ENCODE peak calls at places on chromosomes 7 and 10, in five cellular contexts. O is prostate gland; I is SK-N-DZ; C is CD8-positive, alpha-beta T cell; Q is nucleus accumbens. K is an unnamed sample.

GRCh38 chr7:91651986-91652385 is 228.5 kb downstream of the MTERF1 start:
- DNase-seq in O (no peak), I (no peak), C (no peak), Q (no peak), K (no peak)

GRCh38 chr7:5711419-5711818 is 70.0 kb downstream of the RNF216 start:
- DNase-seq in O (no peak), I (no peak), C (no peak), Q (no peak), K (no peak)

GRCh38 chr7:29562307-29562706 is 1.3 kb upstream of the PRR15 start:
- DNase-seq in O (no peak), I (no peak), C (no peak), Q (no peak), K (no peak)

GRCh38 chr7:106218546-106218945 is 66.2 kb downstream of the NAMPT start:
- DNase-seq in O (no peak), I (no peak), C (no peak), Q (no peak), K (no peak)

GRCh38 chr7:114931656-114932011 is 9.7 kb downstream of the MDFIC start:
- DNase-seq in O (no peak), I (no peak), C (peak), Q (no peak), K (no peak)

GRCh38 chr7:84412161-84412969 is 217.8 kb upstream of the SEMA3A start:
- DNase-seq in O (no peak), I (no peak), C (no peak), Q (no peak), K (peak)

GRCh38 chr10:128657508-128657907 is 531.3 kb upstream of the MKI67 start:
- DNase-seq in O (no peak), I (no peak), C (no peak), Q (no peak), K (no peak)

GRCh38 chr7:150410131-150410530 is 31.0 kb downstream of the ZNF775 start:
- DNase-seq in O (no peak), I (no peak), C (no peak), Q (no peak), K (no peak)

GRCh38 chr10:72517244-72517643 is 108.6 kb downstream of the MICU1 start:
- DNase-seq in O (no peak), I (no peak), C (no peak), Q (no peak), K (no peak)

GRCh38 chr7:140322759-140323158 is 75.6 kb downstream of the SLC37A3 start:
- DNase-seq in O (no peak), I (no peak), C (no peak), Q (no peak), K (no peak)

GRCh38 chr10:24299587-24300258 is 90.8 kb downstream of the KIAA1217 start:
- DNase-seq in O (no peak), I (no peak), C (no peak), Q (no peak), K (peak)

GRCh38 chr10:87541114-87541513 is 36.4 kb downstream of the MINPP1 start:
- DNase-seq in O (no peak), I (no peak), C (no peak), Q (no peak), K (no peak)

GRCh38 chr10:124671486-124672075 is 72.6 kb downstream of the FAM53B start:
- DNase-seq in O (no peak), I (no peak), C (no peak), Q (peak), K (no peak)

GRCh38 chr7:595621-596010 is 76.0 kb upstream of the PDGFA start:
- DNase-seq in O (no peak), I (no peak), C (no peak), Q (no peak), K (no peak)

GRCh38 chr7:158740657-158741293 is 36.2 kb upstream of the NCAPG2 start:
- DNase-seq in O (peak), I (no peak), C (no peak), Q (no peak), K (no peak)

GRCh38 chr7:19181634-19182033 is 36.4 kb upstream of the FERD3L start:
- DNase-seq in O (no peak), I (no peak), C (no peak), Q (no peak), K (no peak)

GRCh38 chr7:29929018-29929807 is 60.4 kb downstream of the SCRN1 start:
- DNase-seq in O (no peak), I (no peak), C (no peak), Q (no peak), K (no peak)

GRCh38 chr10:48464121-48464870 is 140.6 kb downstream of the ARHGAP22 start:
- DNase-seq in O (no peak), I (no peak), C (peak), Q (no peak), K (no peak)

GRCh38 chr7:47573758-47574472 is 8.0 kb downstream of the TNS3 start:
- DNase-seq in O (no peak), I (no peak), C (no peak), Q (no peak), K (no peak)

GRCh38 chr7:22443370-22444180 is 56.4 kb downstream of the STEAP1B start:
- DNase-seq in O (no peak), I (no peak), C (no peak), Q (no peak), K (no peak)

GRCh38 chr7:16652255-16652583 is 6.2 kb downstream of the BZW2 start:
- DNase-seq in O (no peak), I (no peak), C (no peak), Q (no peak), K (no peak)

GRCh38 chr7:584122-584465 is 64.4 kb upstream of the PDGFA start:
- DNase-seq in O (no peak), I (no peak), C (peak), Q (peak), K (no peak)

GRCh38 chr7:40763319-40764287 is 628.8 kb downstream of the SUGCT start:
- DNase-seq in O (no peak), I (no peak), C (no peak), Q (no peak), K (no peak)

GRCh38 chr7:91875851-91876250 is 4.7 kb downstream of the MTERF1 start:
- DNase-seq in O (no peak), I (no peak), C (no peak), Q (no peak), K (no peak)

GRCh38 chr10:125396651-125397050 is 236.3 kb upstream of the CTBP2 start:
- DNase-seq in O (no peak), I (no peak), C (no peak), Q (no peak), K (no peak)

GRCh38 chr10:126468876-126469643 is 80.8 kb upstream of the ADAM12 start:
- DNase-seq in O (no peak), I (no peak), C (no peak), Q (no peak), K (no peak)

K was measured in epithelial cell of prostate.